ENCODE peak calls at places on chromosome 14, in eight cellular contexts. J is renal cortical epithelial cell; H is NCI-H2081; E is foreskin fibroblast; O is gastrocnemius medialis; S is frontal cortex; D is HS-5; Z is naive thymus-derived CD4-positive, alpha-beta T cell. W is an unnamed sample.

GRCh38 chr14:83777516-83777915 is 1752.4 kb upstream of the FLRT2 start:
- DNase-seq in J (no peak), H (no peak), E (peak; percentile 32), O (no peak), S (no peak), D (no peak), Z (no peak), W (no peak)

GRCh38 chr14:80110721-80111120 is 100.6 kb downstream of the DIO2 start:
- DNase-seq in J (no peak), H (no peak), E (no peak), O (no peak), S (no peak), D (no peak), Z (no peak), W (no peak)

GRCh38 chr14:73244541-73244940 is 7.2 kb downstream of the PAPLN start:
- DNase-seq in J (no peak), H (no peak), E (no peak), O (no peak), S (no peak), D (no peak), Z (no peak), W (no peak)

GRCh38 chr14:72463291-72463866 is 430.5 kb downstream of the DPF3 start:
- DNase-seq in J (peak; percentile 63), H (no peak), E (peak; percentile 11), O (no peak), S (no peak), D (no peak), Z (no peak), W (peak; percentile 49)

GRCh38 chr14:91175802-91176201 is 61.9 kb downstream of the DGLUCY start:
- DNase-seq in J (no peak), H (no peak), E (no peak), O (no peak), S (no peak), D (no peak), Z (no peak), W (no peak)

GRCh38 chr14:88630565-88630964 is 67.7 kb downstream of the ZC3H14 start:
- DNase-seq in J (peak; percentile 97), H (no peak), E (no peak), O (no peak), S (no peak), D (no peak), Z (no peak), W (no peak)

GRCh38 chr14:67263499-67264149 is 22.4 kb downstream of the PALS1 start:
- DNase-seq in J (no peak), H (no peak), E (peak; percentile 38), O (no peak), S (no peak), D (no peak), Z (no peak), W (peak; percentile 30)

GRCh38 chr14:36915089-36915488 is 253.4 kb downstream of the PAX9 start:
- DNase-seq in J (no peak), H (peak; percentile 34), E (no peak), O (no peak), S (no peak), D (no peak), Z (no peak), W (no peak)

GRCh38 chr14:34872822-34873590 is 2.2 kb downstream of the BAZ1A start:
- DNase-seq in J (peak; percentile 69), H (no peak), E (no peak), O (no peak), S (no peak), D (no peak), Z (peak; percentile 50), W (no peak)

GRCh38 chr14:61147898-61148549 is 133.1 kb downstream of the TMEM30B start:
- DNase-seq in J (peak; percentile 93), H (no peak), E (peak; percentile 92), O (peak; percentile 89), S (no peak), D (no peak), Z (no peak), W (peak; percentile 99)

GRCh38 chr14:50488521-50488920 is 43.8 kb downstream of the MAP4K5 start:
- DNase-seq in J (no peak), H (no peak), E (no peak), O (no peak), S (no peak), D (no peak), Z (no peak), W (no peak)

GRCh38 chr14:54175298-54175942 is 218.8 kb upstream of the BMP4 start:
- DNase-seq in J (peak; percentile 70), H (peak; percentile 63), E (peak; percentile 60), O (peak; percentile 15), S (peak; percentile 27), D (peak; percentile 60), Z (no peak), W (peak; percentile 78)

GRCh38 chr14:34450958-34451357 is 11.1 kb downstream of the SPTSSA start:
- DNase-seq in J (no peak), H (no peak), E (no peak), O (no peak), S (no peak), D (no peak), Z (no peak), W (no peak)

GRCh38 chr14:90721619-90722305 is 94.5 kb downstream of the TTC7B start:
- DNase-seq in J (peak; percentile 30), H (no peak), E (no peak), O (peak; percentile 81), S (no peak), D (no peak), Z (no peak), W (no peak)

GRCh38 chr14:88551936-88552565 is 2.8 kb downstream of the PTPN21 start:
- DNase-seq in J (no peak), H (no peak), E (no peak), O (peak; percentile 16), S (peak; percentile 28), D (no peak), Z (no peak), W (no peak)

GRCh38 chr14:50139192-50139591 is 22.8 kb upstream of the VCPKMT start:
- DNase-seq in J (peak; percentile 32), H (no peak), E (no peak), O (no peak), S (no peak), D (no peak), Z (no peak), W (no peak)

GRCh38 chr14:51472881-51473280 is 178.8 kb upstream of the FRMD6 start:
- DNase-seq in J (peak; percentile 75), H (no peak), E (no peak), O (no peak), S (no peak), D (no peak), Z (no peak), W (no peak)

GRCh38 chr14:30648471-30648870 is 26.4 kb downstream of the SCFD1 start:
- DNase-seq in J (no peak), H (no peak), E (no peak), O (no peak), S (no peak), D (no peak), Z (no peak), W (no peak)

GRCh38 chr14:32134448-32135070 is 57.5 kb downstream of the ARHGAP5 start:
- DNase-seq in J (peak; percentile 41), H (no peak), E (peak; percentile 21), O (no peak), S (no peak), D (no peak), Z (no peak), W (peak; percentile 38)

W was measured in HS-27A.